ENCODE peak calls at places on chromosomes 4 and X, in ten cellular contexts. F, J, R, P, H, Y, U, C, L and X are unnamed samples.

GRCh38 chrX:3184176-3184930 is 143.1 kb downstream of the ARSF start:
- DNase-seq in J (no peak), H (peak; percentile 87), C (peak; percentile 4), L (no peak), F (no peak), U (peak; percentile 84), P (peak; percentile 21), R (peak; percentile 67), Y (peak; percentile 37), X (no peak)

GRCh38 chr4:125744891-125745364 is 430.2 kb downstream of the FAT4 start:
- DNase-seq in R (no peak), J (no peak), C (no peak), U (no peak), Y (no peak), H (no peak), P (no peak), L (no peak), F (no peak), X (no peak)

GRCh38 chrX:48927125-48927524 is 8.3 kb upstream of the PIM2 start:
- DNase-seq in P (no peak), H (no peak), C (no peak), U (no peak), R (no peak), F (no peak), Y (no peak), L (no peak), J (no peak), X (no peak)

GRCh38 chr4:101790521-101791188 is at the start of gene BANK1:
- DNase-seq in R (no peak), U (no peak), H (no peak), C (peak; percentile 15), F (no peak), P (peak; percentile 38), L (peak; percentile 19), Y (peak; percentile 43), J (peak; percentile 35), X (peak; percentile 79)

GRCh38 chr4:13537832-13538177 is 6.5 kb downstream of the NKX3-2 start:
- DNase-seq in R (no peak), L (no peak), C (no peak), F (no peak), P (no peak), Y (no peak), U (no peak), H (no peak), J (no peak), X (no peak)

GRCh38 chr4:18508801-18509200 is 487.2 kb upstream of the LCORL start:
- DNase-seq in U (no peak), J (no peak), F (no peak), P (no peak), Y (no peak), L (no peak), R (no peak), C (no peak), H (no peak), X (no peak)

GRCh38 chrX:43676960-43677582 is 21.0 kb downstream of the MAOA start:
- DNase-seq in R (no peak), J (no peak), Y (peak; percentile 55), L (no peak), F (no peak), C (no peak), H (no peak), U (no peak), P (no peak), X (no peak)

GRCh38 chr4:123941306-123941705 is 544.7 kb downstream of the SPRY1 start:
- DNase-seq in C (no peak), U (peak; percentile 30), H (peak; percentile 17), R (no peak), Y (peak; percentile 19), J (no peak), F (no peak), L (no peak), P (no peak), X (no peak)

GRCh38 chr4:117700111-117700892 is 334.0 kb upstream of the NDST3 start:
- DNase-seq in U (no peak), C (no peak), H (no peak), R (no peak), F (no peak), L (no peak), P (no peak), Y (no peak), J (no peak), X (no peak)
- TF ChIP-seq CTCF in U (no peak), C (no peak), H (no peak), R (no peak), F (no peak), L (peak; percentile 25), P (no peak), Y (no peak), J (no peak), X (peak; percentile 41)

GRCh38 chrX:83658731-83659130 is 150.6 kb downstream of the POU3F4 start:
- DNase-seq in C (no peak), F (no peak), Y (no peak), U (no peak), H (no peak), J (no peak), R (no peak), P (no peak), L (no peak), X (no peak)
- TF ChIP-seq CTCF in C (no peak), F (no peak), Y (no peak), U (peak; percentile 17), H (no peak), J (no peak), R (no peak), P (no peak), L (no peak), X (peak; percentile 12)

GRCh38 chr4:154254999-154255398 is 236.6 kb downstream of the DCHS2 start:
- DNase-seq in R (no peak), L (no peak), Y (no peak), U (no peak), P (no peak), J (no peak), H (no peak), C (no peak), F (no peak), X (no peak)
- TF ChIP-seq CTCF in R (no peak), L (peak; percentile 10), Y (no peak), U (peak; percentile 6), P (no peak), J (no peak), H (no peak), C (no peak), F (no peak), X (peak; percentile 21)

DNA sequence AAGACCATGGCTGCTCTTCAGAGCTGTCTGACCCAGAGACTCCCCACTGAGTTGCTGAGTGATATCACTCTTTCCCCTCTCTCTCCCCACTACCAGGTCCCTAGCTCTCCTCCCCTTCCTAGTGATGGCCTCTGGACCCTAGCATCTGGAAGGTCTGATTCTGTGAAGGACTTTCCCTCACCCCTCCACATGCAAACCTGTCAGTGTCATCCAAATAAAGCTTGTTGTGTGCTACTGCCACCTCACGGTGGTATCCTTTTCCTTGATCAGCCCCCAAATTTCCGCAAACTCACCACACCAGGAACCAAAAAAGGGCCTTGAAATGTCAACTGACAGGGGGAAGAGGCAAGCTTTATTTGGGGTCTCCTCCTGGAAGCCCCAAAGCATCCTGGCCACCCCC is 500.2 kb downstream of the IDS start:
- DNase-seq in J (no peak), L (no peak), U (no peak), Y (no peak), F (no peak), R (no peak), H (no peak), C (no peak), P (no peak), X (no peak)
- TF ChIP-seq CTCF in J (no peak), L (no peak), U (no peak), Y (no peak), F (no peak), R (no peak), H (no peak), C (no peak), P (no peak), X (no peak)

DNA sequence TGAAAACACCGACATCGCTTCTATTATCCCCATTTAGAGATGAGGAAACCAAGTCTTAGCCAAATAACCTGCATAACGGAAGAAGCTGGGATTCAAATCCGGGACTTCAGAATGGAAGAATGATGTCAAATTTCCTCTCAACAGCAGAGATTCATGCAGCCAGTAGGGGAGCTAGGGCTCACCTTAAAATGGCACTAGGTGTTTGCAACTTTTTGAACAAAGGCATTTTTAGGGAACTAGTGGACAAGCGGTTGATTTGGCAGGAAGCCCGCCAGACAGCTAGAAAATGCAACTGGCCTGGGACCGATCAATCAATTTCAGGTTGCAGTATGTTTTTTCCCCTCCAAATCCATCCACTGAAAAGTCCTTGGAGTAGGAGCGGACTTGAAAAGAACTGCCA is 224.2 kb downstream of the PTTG2 start:
- DNase-seq in U (no peak), H (no peak), P (no peak), J (no peak), F (no peak), Y (no peak), R (no peak), C (no peak), L (no peak), X (no peak)
- TF ChIP-seq CTCF in U (peak; percentile 39), H (peak; percentile 59), P (no peak), J (peak; percentile 20), F (no peak), Y (peak; percentile 43), R (no peak), C (no peak), L (no peak), X (no peak)

GRCh38 chr4:121306932-121307331 is 73.9 kb downstream of the QRFPR start:
- DNase-seq in P (no peak), R (no peak), J (no peak), F (no peak), L (no peak), Y (no peak), H (no peak), U (no peak), C (no peak), X (no peak)

GRCh38 chr4:121308328-121308663 is 72.5 kb downstream of the QRFPR start:
- DNase-seq in P (no peak), Y (no peak), U (no peak), J (no peak), H (peak; percentile 9), L (no peak), C (no peak), R (no peak), F (no peak), X (no peak)

GRCh38 chr4:121304843-121305348 is 75.9 kb downstream of the QRFPR start:
- DNase-seq in L (no peak), R (no peak), H (no peak), P (no peak), U (no peak), Y (no peak), J (peak; percentile 50), F (no peak), C (no peak), X (no peak)

GRCh38 chr4:121308828-121309227 is 72.0 kb downstream of the QRFPR start:
- DNase-seq in L (no peak), P (no peak), Y (no peak), U (no peak), H (no peak), C (no peak), J (no peak), F (no peak), R (no peak), X (no peak)

GRCh38 chr4:121307441-121308327 is 73.1 kb downstream of the QRFPR start:
- DNase-seq in R (peak; percentile 2), H (peak; percentile 43), P (no peak), C (no peak), Y (peak; percentile 72), F (no peak), J (peak; percentile 55), L (peak; percentile 4), U (peak; percentile 68), X (no peak)
- TF ChIP-seq CTCF in R (peak; percentile 62), H (peak; percentile 85), P (no peak), C (no peak), Y (peak; percentile 87), F (no peak), J (peak; percentile 64), L (peak; percentile 76), U (peak; percentile 90), X (peak; percentile 80)

GRCh38 chrX:50448565-50448964 is 22.1 kb downstream of the DGKK start:
- DNase-seq in F (no peak), U (peak; percentile 47), P (no peak), L (peak; percentile 18), J (peak; percentile 52), Y (peak; percentile 4), C (no peak), R (no peak), H (no peak), X (no peak)
- TF ChIP-seq CTCF in F (no peak), U (peak; percentile 12), P (no peak), L (peak; percentile 8), J (peak; percentile 34), Y (no peak), C (no peak), R (no peak), H (no peak), X (no peak)